ENCODE peak calls at places on chromosomes 16 and 17, in seven cellular contexts. N is uterus, M is hypothalamus, H is AG20443, B is non-pigmented ciliary epithelial cell, A is activated T-cell treated with anti-CD3 and anti-CD28 coated beads for 4 hours, P is BJ. Y is an unnamed sample.

GRCh38 chr17:80938556-80938955 is 53.1 kb upstream of the CHMP6 start:
- DNase-seq in N (peak), M (no peak), H (no peak), B (no peak), A (no peak), P (no peak), Y (no peak)

GRCh38 chr17:77696720-77697460 is 261.6 kb upstream of the TNRC6C start:
- DNase-seq in N (peak), M (no peak), H (no peak), B (no peak), A (no peak), P (no peak), Y (no peak)

GRCh38 chr17:46764335-46764708 is 54.2 kb downstream of the WNT3 start:
- DNase-seq in N (no peak), M (no peak), H (no peak), B (no peak), A (no peak), P (no peak), Y (no peak)

GRCh38 chr17:57021226-57021940 is 43.5 kb downstream of the SCPEP1 start:
- DNase-seq in N (no peak), M (no peak), H (no peak), B (no peak), A (no peak), P (no peak), Y (no peak)

GRCh38 chr17:38958756-38959155 is 8.4 kb downstream of the FBXO47 start:
- DNase-seq in N (no peak), M (no peak), H (no peak), B (no peak), A (no peak), P (peak), Y (no peak)

GRCh38 chr17:82825540-82826124 is 14.2 kb downstream of the ZNF750 start:
- DNase-seq in N (no peak), M (no peak), H (no peak), B (no peak), A (no peak), P (no peak), Y (no peak)

GRCh38 chr16:4200781-4201137 is 41.1 kb downstream of the SRL start:
- DNase-seq in N (no peak), M (no peak), H (peak), B (no peak), A (no peak), P (peak), Y (no peak)

GRCh38 chr17:81471804-81472456 is 40.7 kb downstream of the ACTG1 start:
- DNase-seq in N (peak), M (peak), H (peak), B (peak), A (no peak), P (peak), Y (no peak)

GRCh38 chr17:31579265-31579664 is 187.8 kb downstream of the RAB11FIP4 start:
- DNase-seq in N (peak), M (no peak), H (no peak), B (no peak), A (no peak), P (no peak), Y (no peak)

GRCh38 chr17:3513305-3514035 is 37.7 kb downstream of the ASPA start:
- DNase-seq in N (no peak), M (no peak), H (no peak), B (no peak), A (no peak), P (no peak), Y (no peak)

GRCh38 chr17:60630352-60630751 is 30.4 kb downstream of the PPM1D start:
- DNase-seq in N (peak), M (peak), H (no peak), B (no peak), A (no peak), P (no peak), Y (no peak)

GRCh38 chr17:20156196-20157077 is 147.3 kb downstream of the SPECC1 start:
- DNase-seq in N (peak), M (peak), H (peak), B (no peak), A (no peak), P (no peak), Y (peak)